ENCODE peak calls at places on chromosome 20, in ten cellular contexts. R, C, Z, I, K, Y, S, E, W and J are unnamed samples. For H3K4me1, the result is how much of the 10 kb centered on the place peaks cover.

GRCh38 chr20:23296841-23297701 is 53.5 kb upstream of the NXT1 start:
- DNase-seq in K (no peak), R (no peak), W (no peak), C (no peak), E (no peak), Z (no peak), I (no peak), S (no peak), Y (no peak), J (peak)

GRCh38 chr20:36472656-36473071 is 68.7 kb upstream of the MYL9 start:
- DNase-seq in Y (peak), S (no peak), C (peak), I (peak), W (no peak), R (no peak), E (peak), Z (no peak), K (peak), J (peak)

GRCh38 chr20:2761885-2762284 is 38.5 kb downstream of the CPXM1 start:
- DNase-seq in E (no peak), Z (no peak), R (no peak), K (no peak), Y (no peak), S (no peak), W (no peak), C (no peak), I (no peak), J (no peak)

GRCh38 chr20:61847420-61847748 is 218.3 kb downstream of the TAF4 start:
- DNase-seq in K (no peak), I (no peak), C (no peak), Z (no peak), R (no peak), Y (no peak), S (no peak), E (no peak), W (no peak), J (no peak)

GRCh38 chr20:9021699-9022098 is 47.2 kb upstream of the PLCB4 start:
- DNase-seq in R (no peak), K (no peak), C (no peak), Z (no peak), S (no peak), Y (no peak), E (no peak), W (no peak), I (no peak), J (no peak)

GRCh38 chr20:50240092-50240491 is 49.5 kb downstream of the CEBPB start:
- DNase-seq in E (no peak), Z (no peak), K (no peak), W (no peak), S (no peak), Y (no peak), I (no peak), C (no peak), R (no peak), J (no peak)

GRCh38 chr20:46580613-46581012 is 30.2 kb upstream of the OCSTAMP start:
- DNase-seq in C (no peak), K (no peak), Z (no peak), E (no peak), S (no peak), Y (no peak), R (no peak), I (no peak), W (no peak), J (peak)

GRCh38 chr20:35735828-35736470 is 6.1 kb downstream of the RBM39 start:
- DNase-seq in Z (no peak), K (no peak), I (no peak), E (no peak), S (no peak), C (no peak), W (no peak), Y (no peak), R (no peak), J (no peak)

GRCh38 chr20:58194176-58194796 is 34.2 kb downstream of the ANKRD60 start:
- DNase-seq in S (no peak), R (no peak), K (no peak), I (no peak), Y (peak), C (no peak), Z (no peak), W (no peak), E (no peak), J (no peak)

GRCh38 chr20:6956574-6956973 is 189.1 kb downstream of the BMP2 start:
- DNase-seq in Y (no peak), E (no peak), R (no peak), S (no peak), C (no peak), I (no peak), W (no peak), Z (no peak), K (no peak), J (no peak)

GRCh38 chr20:39019805-39020325 is 57.7 kb downstream of the DHX35 start:
- DNase-seq in I (no peak), Y (no peak), C (no peak), R (peak), Z (no peak), K (no peak), E (no peak), S (no peak), W (no peak), J (no peak)

GRCh38 chr20:10449270-10449669 is 14.2 kb downstream of the SLX4IP start:
- DNase-seq in C (no peak), S (no peak), E (no peak), W (no peak), R (no peak), Y (no peak), Z (no peak), I (no peak), K (no peak), J (no peak)

GRCh38 chr20:10411673-10412072 is 22.3 kb downstream of the MKKS start:
- DNase-seq in Z (no peak), Y (no peak), K (no peak), I (no peak), C (no peak), S (no peak), W (no peak), R (no peak), E (no peak), J (no peak)

GRCh38 chr20:32482251-32483220 is 102.6 kb downstream of the NOL4L start:
- DNase-seq in Y (peak), W (peak), R (no peak), K (peak), E (no peak), Z (no peak), S (no peak), I (peak), C (peak), J (peak)
- TF ChIP-seq POLR2AphosphoS5 in Y (no peak), W (no peak), R (no peak), K (no peak), E (no peak), Z (no peak), S (peak), I (peak), C (peak), J (no peak)

GRCh38 chr20:44126445-44126844 is 60.5 kb downstream of the JPH2 start:
- DNase-seq in E (no peak), Y (no peak), W (no peak), C (no peak), I (no peak), Z (no peak), K (no peak), R (no peak), S (no peak), J (peak)
- H3K4me1 ChIP-seq in E (under half), Y (under half), W (under half), C (under half), I (under half), Z (under half), K (under half), R (under half), S (half or more), J (under half)

GRCh38 chr20:56588996-56589395 is 40.1 kb upstream of the TFAP2C start:
- DNase-seq in I (no peak), W (no peak), Y (no peak), C (no peak), E (no peak), S (no peak), R (no peak), Z (no peak), K (no peak), J (no peak)
- TF ChIP-seq EP300 in I (no peak), W (no peak), Y (no peak), C (no peak), E (no peak), S (no peak), R (no peak), Z (no peak), K (no peak), J (no peak)

DNA sequence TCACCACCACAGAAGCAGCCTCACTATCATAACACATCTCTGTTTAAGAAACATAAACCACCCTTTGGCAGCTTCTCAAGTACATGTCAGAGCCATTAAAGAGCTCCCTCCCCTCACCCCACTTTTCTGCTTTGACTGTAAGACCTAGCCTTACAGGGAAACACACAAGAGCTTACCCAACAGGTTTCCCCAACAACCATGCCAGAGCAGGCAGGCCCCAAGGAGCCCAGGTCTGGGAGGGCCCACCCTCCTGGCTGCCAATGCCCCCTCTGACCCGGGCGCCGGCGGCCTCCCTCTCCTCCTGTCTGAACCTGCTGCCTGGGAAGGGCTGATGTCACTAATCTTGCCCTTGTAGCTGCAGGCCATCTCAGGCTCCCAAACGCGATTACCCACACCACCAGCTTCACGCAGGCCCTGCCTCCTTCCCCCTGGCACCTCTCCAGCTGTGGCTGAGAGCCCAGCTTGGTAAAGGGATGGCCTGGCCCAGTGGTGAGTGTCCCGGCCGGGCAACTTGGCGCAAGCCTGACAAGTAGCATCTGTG is 402.0 kb downstream of the MAFB start:
- DNase-seq in R (no peak), I (peak), W (peak), Z (no peak), K (peak), S (no peak), C (peak), E (no peak), Y (peak), J (peak)
- TF ChIP-seq POLR2AphosphoS5 in R (no peak), I (no peak), W (no peak), Z (no peak), K (no peak), S (peak), C (no peak), E (no peak), Y (no peak), J (no peak)

DNA sequence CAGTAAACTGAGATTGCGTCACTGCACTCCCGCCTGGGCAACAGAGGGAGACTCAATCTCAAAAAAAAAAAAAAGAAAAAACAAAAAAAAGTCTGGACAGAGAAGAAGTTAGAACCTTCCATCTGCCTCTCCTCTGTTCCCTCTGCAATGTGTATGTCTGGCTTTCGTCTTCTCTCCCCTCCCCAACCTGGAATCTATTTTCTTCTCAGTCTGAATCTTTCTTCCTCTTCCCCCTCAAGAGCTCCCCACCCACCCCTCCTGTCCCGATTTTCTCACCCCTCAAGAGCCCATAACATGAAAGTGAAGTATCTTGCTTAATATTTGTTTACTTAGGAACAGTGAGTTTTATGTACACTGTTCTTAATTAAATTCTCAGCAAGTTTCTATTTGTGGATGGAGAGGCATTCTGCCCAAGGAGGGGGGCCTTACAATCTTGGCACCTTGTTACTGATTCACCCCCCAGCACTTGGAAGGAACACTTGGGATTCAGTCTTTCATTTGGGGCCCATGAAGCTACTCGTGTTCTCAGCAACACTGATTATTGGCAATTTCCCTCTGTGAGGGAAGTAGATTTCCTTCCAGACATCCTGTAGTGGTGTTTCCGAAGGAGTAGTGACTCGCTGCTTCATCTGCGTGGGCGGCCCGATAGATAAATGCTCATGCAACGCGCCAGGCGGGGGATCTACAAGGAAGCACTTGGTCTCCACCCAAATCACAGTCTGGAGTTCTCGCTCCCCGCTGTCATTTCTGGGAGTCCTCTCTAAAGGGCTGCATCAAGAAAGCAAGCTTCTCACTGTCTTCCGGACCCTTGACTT is 69.2 kb upstream of the SRSF6 start:
- DNase-seq in Y (no peak), S (peak), K (no peak), Z (no peak), C (no peak), E (no peak), I (peak), W (no peak), R (no peak), J (peak)
- H3K4me1 ChIP-seq in Y (under half), S (under half), K (under half), Z (under half), C (under half), E (under half), I (under half), W (under half), R (under half), J (under half)